ENCODE peak calls at places on chromosomes 5 and 9, in six cellular contexts. M is WTC11, P is endothelial cell of umbilical vein, J is K562, S is HepG2, I is H1. E is an unnamed sample.

GRCh38 chr9:1018121-1018520 is 32.0 kb upstream of the DMRT2 start:
- DNase-seq in S (peak), J (no peak), M (peak), I (peak), P (no peak), E (no peak)

GRCh38 chr5:107154598-107154997 is 516.1 kb downstream of the EFNA5 start:
- DNase-seq in J (no peak), M (no peak), I (no peak), S (no peak), P (no peak), E (no peak)

GRCh38 chr5:174310243-174310642 is 264.7 kb downstream of the NSG2 start:
- DNase-seq in J (no peak), P (no peak), S (no peak), I (peak), M (no peak), E (no peak)

GRCh38 chr5:120473332-120473731 is 9.2 kb downstream of the PRR16 start:
- DNase-seq in I (no peak), S (no peak), P (no peak), J (no peak), M (no peak), E (no peak)

GRCh38 chr5:83104031-83104430 is 26.7 kb downstream of the XRCC4 start:
- DNase-seq in S (no peak), P (no peak), M (no peak), J (no peak), I (no peak), E (no peak)

GRCh38 chr9:133154097-133154989 is 9.4 kb downstream of the GBGT1 start:
- DNase-seq in P (no peak), M (no peak), J (peak), I (no peak), S (no peak), E (no peak)

GRCh38 chr9:127805620-127806019 is 2.9 kb downstream of the FPGS start:
- DNase-seq in J (peak), I (peak), M (peak), P (peak), S (peak), E (peak)

GRCh38 chr5:142472306-142472951 is 147.6 kb upstream of the SPRY4 start:
- DNase-seq in I (no peak), S (peak), M (no peak), J (peak), P (peak), E (peak)

GRCh38 chr5:36523450-36523849 is 83.0 kb upstream of the SLC1A3 start:
- DNase-seq in M (no peak), J (no peak), I (no peak), S (no peak), P (no peak), E (no peak)

GRCh38 chr5:128920345-128921215 is 44.7 kb upstream of the SLC27A6 start:
- DNase-seq in M (no peak), S (no peak), P (peak), J (no peak), I (no peak), E (peak)

GRCh38 chr5:52893105-52893504 is 96.0 kb upstream of the ITGA2 start:
- DNase-seq in I (no peak), S (no peak), M (no peak), P (peak), J (no peak), E (no peak)

GRCh38 chr9:70229579-70229978 is 29.2 kb upstream of the SMC5 start:
- DNase-seq in J (no peak), S (no peak), M (no peak), I (no peak), P (peak), E (no peak)

GRCh38 chr5:5188377-5189020 is 48.4 kb downstream of the ADAMTS16 start:
- DNase-seq in J (no peak), S (no peak), M (no peak), I (no peak), P (no peak), E (no peak)

GRCh38 chr9:4964540-4964939 is 20.5 kb upstream of the JAK2 start:
- DNase-seq in S (no peak), J (no peak), M (no peak), P (no peak), I (no peak), E (no peak)

GRCh38 chr5:64977779-64978178 is 209.0 kb downstream of the CWC27 start:
- DNase-seq in P (no peak), J (no peak), I (no peak), S (no peak), M (no peak), E (no peak)

GRCh38 chr9:72476617-72477375 is 44.6 kb upstream of the TMC1 start:
- DNase-seq in I (no peak), J (peak), P (peak), S (peak), M (no peak), E (peak)

GRCh38 chr5:159504857-159505304 is 174.6 kb upstream of the IL12B start:
- DNase-seq in P (no peak), S (no peak), I (no peak), J (no peak), M (no peak), E (no peak)

GRCh38 chr5:87020099-87020934 is 247.4 kb upstream of the RASA1 start:
- DNase-seq in M (no peak), S (no peak), P (no peak), I (no peak), J (no peak), E (no peak)

GRCh38 chr9:4110562-4110961 is 189.3 kb downstream of the GLIS3 start:
- DNase-seq in I (no peak), M (no peak), P (no peak), J (no peak), S (no peak), E (no peak)

GRCh38 chr9:105146677-105147076 is 97.8 kb upstream of the SLC44A1 start:
- DNase-seq in I (no peak), P (no peak), M (no peak), S (no peak), J (no peak), E (no peak)

GRCh38 chr5:106759581-106759980 is 911.2 kb downstream of the EFNA5 start:
- DNase-seq in S (no peak), M (no peak), I (no peak), J (no peak), P (peak), E (peak)

GRCh38 chr5:77015938-77016569 is 14.2 kb upstream of the AGGF1 start:
- DNase-seq in P (peak), S (peak), I (no peak), J (no peak), M (no peak), E (no peak)

GRCh38 chr5:113186061-113186460 is 209.5 kb downstream of the DCP2 start:
- DNase-seq in I (no peak), J (no peak), M (no peak), P (no peak), S (no peak), E (no peak)

GRCh38 chr5:172588380-172588779 is 52.7 kb upstream of the NEURL1B start:
- DNase-seq in J (no peak), M (no peak), S (no peak), P (no peak), I (no peak), E (no peak)

GRCh38 chr5:52685621-52686370 is 101.9 kb upstream of the ITGA1 start:
- DNase-seq in J (no peak), P (no peak), S (no peak), I (no peak), M (no peak), E (no peak)

GRCh38 chr5:73814234-73814846 is 188.3 kb downstream of the ARHGEF28 start:
- DNase-seq in J (no peak), I (no peak), S (no peak), M (no peak), P (no peak), E (no peak)

GRCh38 chr9:93057703-93058356 is 671 bp upstream of the SUSD3 start:
- DNase-seq in M (no peak), I (no peak), J (peak), S (no peak), P (no peak), E (no peak)

GRCh38 chr5:88663793-88664216 is 219.2 kb downstream of the MEF2C start:
- DNase-seq in I (no peak), M (no peak), S (no peak), J (no peak), P (no peak), E (no peak)

GRCh38 chr5:113256671-113257452 is 177.9 kb downstream of the TSSK1B start:
- DNase-seq in P (no peak), I (no peak), S (no peak), M (no peak), J (no peak), E (no peak)

GRCh38 chr9:129687391-129687790 is 21.9 kb downstream of the PRRX2 start:
- DNase-seq in P (no peak), J (no peak), S (no peak), M (no peak), I (no peak), E (peak)

DNA sequence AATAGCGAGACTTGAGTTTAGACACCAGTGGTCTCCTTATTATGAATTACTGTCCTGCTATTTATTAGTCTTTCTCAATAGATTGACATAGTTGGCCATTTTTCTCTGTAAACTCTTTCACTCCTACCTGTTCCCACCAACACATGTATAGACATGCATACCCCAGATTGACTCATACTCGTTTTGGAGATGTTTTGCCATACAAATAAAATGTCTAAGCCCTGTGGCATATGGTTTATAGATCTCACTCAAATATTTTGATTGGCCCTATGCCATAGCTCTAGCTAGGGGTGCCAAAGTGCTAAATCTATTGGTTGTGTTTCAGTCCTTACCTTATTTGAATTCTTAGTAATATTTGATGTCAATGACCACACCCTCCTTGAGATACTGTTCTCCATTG is 42.3 kb downstream of the CAMK4 start:
- DNase-seq in M (no peak), J (no peak), S (no peak), I (no peak), P (no peak), E (no peak)
- TF ChIP-seq JUN in M (no peak), J (no peak), S (no peak), I (no peak), P (no peak), E (no peak)

GRCh38 chr9:28120241-28121025 is 547.2 kb upstream of the C9orf72 start:
- DNase-seq in I (no peak), P (peak), S (no peak), M (no peak), J (no peak), E (no peak)

GRCh38 chr9:28121353-28121752 is 548.1 kb upstream of the C9orf72 start:
- DNase-seq in J (no peak), P (peak), I (no peak), M (no peak), S (no peak), E (no peak)
- TF ChIP-seq JUN in J (no peak), P (no peak), I (no peak), M (no peak), S (no peak), E (no peak)

GRCh38 chr5:61087921-61088320 is 74.3 kb downstream of the SMIM15 start:
- DNase-seq in P (no peak), I (no peak), M (no peak), S (no peak), J (no peak), E (no peak)

GRCh38 chr5:61085885-61086284 is 76.4 kb downstream of the SMIM15 start:
- DNase-seq in J (no peak), M (no peak), S (no peak), P (no peak), I (no peak), E (no peak)

GRCh38 chr5:61084658-61085057 is 77.6 kb downstream of the SMIM15 start:
- DNase-seq in M (no peak), P (no peak), J (no peak), S (no peak), I (no peak), E (no peak)

DNA sequence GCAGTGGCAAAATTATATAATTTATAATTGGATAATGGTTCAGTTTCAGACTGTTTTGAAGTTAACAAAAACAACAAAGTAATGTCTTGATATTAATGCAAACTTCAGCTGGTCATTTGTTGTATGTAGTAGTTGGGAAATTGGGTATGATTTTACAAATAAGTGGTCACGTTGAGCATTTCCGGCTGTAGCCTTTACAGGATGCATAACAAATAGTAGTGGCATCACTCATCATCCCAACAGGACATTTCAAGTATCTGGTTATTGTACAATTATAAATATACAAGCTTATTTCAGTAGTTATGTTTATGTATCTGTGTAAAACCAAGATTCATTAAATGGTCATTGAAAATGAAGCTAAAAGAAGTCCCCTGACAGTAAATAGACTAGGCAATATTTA is 72.9 kb downstream of the SMIM15 start:
- DNase-seq in P (no peak), I (no peak), S (no peak), M (no peak), J (no peak), E (no peak)
- TF ChIP-seq JUN in P (no peak), I (no peak), S (no peak), M (no peak), J (no peak), E (no peak)

GRCh38 chr5:78576376-78576775 is 72.2 kb downstream of the LHFPL2 start:
- DNase-seq in I (no peak), M (no peak), S (no peak), J (no peak), P (no peak), E (no peak)

GRCh38 chr5:78574731-78575161 is 73.8 kb downstream of the LHFPL2 start:
- DNase-seq in P (no peak), M (no peak), S (peak), J (no peak), I (no peak), E (no peak)

GRCh38 chr5:78574157-78574673 is 74.4 kb downstream of the LHFPL2 start:
- DNase-seq in J (no peak), M (no peak), S (no peak), I (no peak), P (no peak), E (no peak)

GRCh38 chr5:78570646-78571045 is 77.9 kb downstream of the LHFPL2 start:
- DNase-seq in M (no peak), I (no peak), S (no peak), P (no peak), J (no peak), E (no peak)

GRCh38 chr5:78573318-78573717 is 75.3 kb downstream of the LHFPL2 start:
- DNase-seq in J (no peak), M (no peak), I (no peak), S (no peak), P (no peak), E (no peak)
- TF ChIP-seq JUN in J (no peak), M (no peak), I (no peak), S (no peak), P (no peak), E (no peak)

GRCh38 chr9:137405677-137406081 is 17.3 kb downstream of the EXD3 start:
- DNase-seq in P (no peak), S (no peak), M (no peak), I (no peak), J (no peak), E (no peak)

GRCh38 chr9:137408651-137409405 is 14.1 kb downstream of the EXD3 start:
- DNase-seq in M (no peak), I (no peak), J (no peak), P (no peak), S (no peak), E (no peak)

GRCh38 chr9:137407590-137408300 is 15.2 kb downstream of the EXD3 start:
- DNase-seq in M (no peak), P (no peak), I (no peak), S (no peak), J (peak), E (no peak)

GRCh38 chr9:137406085-137406773 is 16.7 kb downstream of the EXD3 start:
- DNase-seq in M (no peak), J (no peak), P (no peak), S (no peak), I (no peak), E (no peak)

DNA sequence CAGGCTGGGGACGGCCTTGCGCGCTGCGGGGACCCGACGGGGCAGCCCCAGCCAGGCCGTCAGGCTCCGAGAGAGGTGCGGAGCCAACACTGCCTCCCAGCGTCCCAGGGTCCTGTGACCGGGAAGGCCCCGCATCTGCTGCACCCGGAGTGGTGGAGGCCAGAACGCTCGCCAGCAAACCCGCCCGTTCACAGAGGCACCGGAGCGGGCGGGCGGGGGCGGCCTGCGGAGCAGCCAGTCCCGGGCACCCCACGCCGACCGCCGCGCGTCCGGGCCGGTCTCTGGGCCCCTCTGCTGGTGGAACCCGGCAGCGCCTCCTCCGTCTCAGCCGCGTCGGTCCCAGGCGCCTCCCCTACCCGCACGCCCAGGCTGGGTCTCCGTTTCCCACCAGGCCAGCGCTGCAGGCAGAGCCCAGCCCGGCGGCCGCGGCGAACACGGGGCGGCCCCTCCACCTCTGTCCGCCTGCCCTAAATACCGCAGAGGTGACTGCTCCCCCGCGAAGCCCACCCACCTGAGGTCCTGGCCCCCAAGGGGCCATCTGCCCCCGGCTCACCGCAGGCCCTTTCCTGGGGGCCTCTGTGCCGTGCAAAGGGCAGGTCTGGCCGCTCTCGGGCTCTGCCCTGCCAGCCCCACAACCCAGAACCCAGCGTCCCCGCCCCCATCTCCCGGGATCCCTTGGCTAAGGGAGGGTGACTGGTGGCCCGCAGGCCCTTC is 15.9 kb downstream of the EXD3 start:
- DNase-seq in P (peak), J (peak), M (peak), S (peak), I (peak), E (peak)
- TF ChIP-seq JUN in P (no peak), J (no peak), M (no peak), S (no peak), I (no peak), E (no peak)

DNA sequence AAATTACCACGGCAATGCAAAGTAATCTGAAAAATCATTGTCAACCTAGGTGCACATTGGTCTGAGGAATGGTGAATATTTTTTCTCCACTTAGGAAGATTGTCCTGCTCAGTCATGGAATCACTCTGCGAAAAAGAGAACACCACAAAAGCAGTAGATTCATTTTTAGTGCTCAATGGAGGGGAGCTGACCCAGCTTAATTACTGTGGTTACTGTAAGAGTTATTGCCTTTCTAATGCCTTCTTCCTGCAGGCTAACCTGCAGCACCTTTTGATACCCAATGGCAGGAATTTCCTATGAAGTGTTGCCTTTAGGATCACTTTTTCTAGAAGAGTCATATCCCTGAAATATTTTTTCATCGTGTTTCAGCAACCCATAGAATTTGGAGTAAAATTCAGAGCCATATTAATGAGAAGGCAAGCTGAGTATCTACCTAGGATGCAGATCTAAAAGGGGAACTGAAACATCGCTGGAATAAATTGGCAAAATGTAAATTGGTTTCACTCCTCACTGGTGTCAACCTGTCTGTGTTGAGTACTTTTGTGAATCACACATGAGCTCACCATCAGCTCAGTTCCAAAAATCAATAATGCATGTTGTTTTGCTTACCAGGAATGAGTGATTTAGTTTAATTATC is 464.5 kb downstream of the CSNK1G3 start:
- DNase-seq in J (no peak), I (no peak), P (no peak), M (no peak), S (no peak), E (no peak)
- TF ChIP-seq JUN in J (no peak), I (no peak), P (no peak), M (no peak), S (no peak), E (no peak)

GRCh38 chr5:956178-956761 is 52.3 kb upstream of the NKD2 start:
- DNase-seq in I (peak), S (no peak), J (no peak), P (no peak), M (no peak), E (no peak)
- TF ChIP-seq JUN in I (no peak), S (no peak), J (no peak), P (no peak), M (no peak), E (no peak)

GRCh38 chr5:138656916-138657315 is 81.7 kb upstream of the HSPA9 start:
- DNase-seq in P (no peak), J (no peak), S (no peak), I (no peak), M (no peak), E (no peak)

GRCh38 chr5:138651767-138652117 is 76.5 kb upstream of the HSPA9 start:
- DNase-seq in M (no peak), J (no peak), P (no peak), I (no peak), S (no peak), E (no peak)

GRCh38 chr5:138653502-138653901 is 78.3 kb upstream of the HSPA9 start:
- DNase-seq in M (no peak), J (no peak), S (no peak), I (no peak), P (no peak), E (no peak)

GRCh38 chr5:138655530-138656245 is 80.5 kb upstream of the HSPA9 start:
- DNase-seq in I (no peak), J (no peak), M (no peak), P (peak), S (peak), E (no peak)

DNA sequence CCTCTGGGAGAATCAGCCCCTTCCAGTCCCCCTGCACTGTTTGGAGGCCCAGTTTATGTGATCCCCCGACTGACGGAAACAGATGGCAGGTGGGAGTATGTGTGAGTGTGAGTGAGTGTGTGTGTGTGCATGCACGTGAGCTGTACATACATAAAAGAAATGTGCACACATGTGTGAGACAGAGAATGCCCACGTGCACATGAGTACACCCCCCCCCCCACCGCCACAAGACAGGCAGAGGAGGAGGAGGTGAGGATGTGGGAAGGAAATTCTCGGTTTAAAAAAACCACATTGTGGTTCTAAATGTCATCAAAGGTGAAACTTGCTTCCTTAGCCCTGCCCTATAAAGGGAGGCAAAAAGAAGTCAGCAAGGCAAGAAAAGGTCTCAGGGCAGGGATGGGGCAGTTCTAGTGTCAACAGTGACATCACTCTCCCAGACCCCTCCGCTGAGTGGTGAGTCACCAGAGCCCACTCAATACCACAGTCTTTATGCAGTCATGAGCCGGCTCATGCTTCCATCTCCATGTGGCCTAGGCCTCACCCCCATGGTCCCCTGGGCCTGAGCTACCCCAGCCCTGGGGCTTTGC is 79.2 kb upstream of the HSPA9 start:
- DNase-seq in J (peak), M (no peak), P (peak), S (no peak), I (no peak), E (no peak)
- TF ChIP-seq JUN in J (no peak), M (no peak), P (no peak), S (no peak), I (no peak), E (no peak)

E was measured in A549.